ENCODE peak calls at places on chromosomes 1 and 21, in six cellular contexts. One of them, this sample, is unnamed.

GRCh38 chr1:1013922-1014617 is 773 bp downstream of the ISG15 start:
- DNase-seq in activated CD4-positive, alpha-beta memory T cell treated with anti-CD3 and anti-CD28 coated beads, Interleukin-2, amount 10 ng/mL, durations not matched to agents 7 days and 5 days: peak
- DNase-seq in activated naive CD4-positive, alpha-beta T cell treated with Interleukin-2 at 50 U/mL for 16 hours: peak
- DNase-seq in mucosa of gallbladder: no peak
- DNase-seq in GM12864: no peak
- DNase-seq in OCI-M1: no peak
- DNase-seq in this sample: no peak

GRCh38 chr1:18940303-18941020 is 16.0 kb downstream of the IFFO2 start:
- DNase-seq in GM12864: no peak
- DNase-seq in activated CD4-positive, alpha-beta memory T cell treated with anti-CD3 and anti-CD28 coated beads, Interleukin-2, amount 10 ng/mL, durations not matched to agents 7 days and 5 days: no peak
- DNase-seq in activated naive CD4-positive, alpha-beta T cell treated with Interleukin-2 at 50 U/mL for 16 hours: no peak
- DNase-seq in OCI-M1: no peak
- DNase-seq in mucosa of gallbladder: no peak
- DNase-seq in this sample: no peak

GRCh38 chr1:6667139-6667538 is 34.5 kb downstream of the DNAJC11 start:
- DNase-seq in activated CD4-positive, alpha-beta memory T cell treated with anti-CD3 and anti-CD28 coated beads, Interleukin-2, amount 10 ng/mL, durations not matched to agents 7 days and 5 days: no peak
- DNase-seq in mucosa of gallbladder: no peak
- DNase-seq in OCI-M1: no peak
- DNase-seq in activated naive CD4-positive, alpha-beta T cell treated with Interleukin-2 at 50 U/mL for 16 hours: no peak
- DNase-seq in GM12864: no peak
- DNase-seq in this sample: no peak

GRCh38 chr1:64046871-64047270 is 156.6 kb upstream of the UBE2U start:
- DNase-seq in OCI-M1: no peak
- DNase-seq in activated CD4-positive, alpha-beta memory T cell treated with anti-CD3 and anti-CD28 coated beads, Interleukin-2, amount 10 ng/mL, durations not matched to agents 7 days and 5 days: no peak
- DNase-seq in GM12864: no peak
- DNase-seq in mucosa of gallbladder: no peak
- DNase-seq in activated naive CD4-positive, alpha-beta T cell treated with Interleukin-2 at 50 U/mL for 16 hours: no peak
- DNase-seq in this sample: no peak

GRCh38 chr1:171801395-171801990 is 20.0 kb downstream of the METTL13 start:
- DNase-seq in mucosa of gallbladder: no peak
- DNase-seq in activated naive CD4-positive, alpha-beta T cell treated with Interleukin-2 at 50 U/mL for 16 hours: no peak
- DNase-seq in activated CD4-positive, alpha-beta memory T cell treated with anti-CD3 and anti-CD28 coated beads, Interleukin-2, amount 10 ng/mL, durations not matched to agents 7 days and 5 days: no peak
- DNase-seq in GM12864: no peak
- DNase-seq in OCI-M1: peak
- DNase-seq in this sample: peak

GRCh38 chr1:32094721-32095521 is 12.9 kb upstream of the KPNA6 start:
- DNase-seq in mucosa of gallbladder: peak
- DNase-seq in activated naive CD4-positive, alpha-beta T cell treated with Interleukin-2 at 50 U/mL for 16 hours: no peak
- DNase-seq in activated CD4-positive, alpha-beta memory T cell treated with anti-CD3 and anti-CD28 coated beads, Interleukin-2, amount 10 ng/mL, durations not matched to agents 7 days and 5 days: no peak
- DNase-seq in GM12864: no peak
- DNase-seq in OCI-M1: no peak
- DNase-seq in this sample: no peak

GRCh38 chr1:53982762-53983101 is 35.3 kb downstream of the LDLRAD1 start:
- DNase-seq in GM12864: no peak
- DNase-seq in activated CD4-positive, alpha-beta memory T cell treated with anti-CD3 and anti-CD28 coated beads, Interleukin-2, amount 10 ng/mL, durations not matched to agents 7 days and 5 days: no peak
- DNase-seq in activated naive CD4-positive, alpha-beta T cell treated with Interleukin-2 at 50 U/mL for 16 hours: no peak
- DNase-seq in mucosa of gallbladder: no peak
- DNase-seq in OCI-M1: no peak
- DNase-seq in this sample: no peak

GRCh38 chr1:157050836-157051235 is 5.3 kb upstream of the ARHGEF11 start:
- DNase-seq in mucosa of gallbladder: no peak
- DNase-seq in GM12864: no peak
- DNase-seq in OCI-M1: no peak
- DNase-seq in activated CD4-positive, alpha-beta memory T cell treated with anti-CD3 and anti-CD28 coated beads, Interleukin-2, amount 10 ng/mL, durations not matched to agents 7 days and 5 days: no peak
- DNase-seq in activated naive CD4-positive, alpha-beta T cell treated with Interleukin-2 at 50 U/mL for 16 hours: no peak
- DNase-seq in this sample: no peak

GRCh38 chr1:181189691-181190361 is 101.3 kb downstream of the IER5 start:
- DNase-seq in activated naive CD4-positive, alpha-beta T cell treated with Interleukin-2 at 50 U/mL for 16 hours: peak
- DNase-seq in activated CD4-positive, alpha-beta memory T cell treated with anti-CD3 and anti-CD28 coated beads, Interleukin-2, amount 10 ng/mL, durations not matched to agents 7 days and 5 days: peak
- DNase-seq in mucosa of gallbladder: peak
- DNase-seq in OCI-M1: peak
- DNase-seq in GM12864: no peak
- DNase-seq in this sample: peak

GRCh38 chr1:13801232-13801631 is 101.2 kb downstream of the PRDM2 start:
- DNase-seq in OCI-M1: no peak
- DNase-seq in activated CD4-positive, alpha-beta memory T cell treated with anti-CD3 and anti-CD28 coated beads, Interleukin-2, amount 10 ng/mL, durations not matched to agents 7 days and 5 days: no peak
- DNase-seq in GM12864: no peak
- DNase-seq in activated naive CD4-positive, alpha-beta T cell treated with Interleukin-2 at 50 U/mL for 16 hours: no peak
- DNase-seq in mucosa of gallbladder: no peak
- DNase-seq in this sample: no peak

GRCh38 chr1:78839704-78840277 is 166.7 kb downstream of the ADGRL4 start:
- DNase-seq in mucosa of gallbladder: peak
- DNase-seq in GM12864: peak
- DNase-seq in activated CD4-positive, alpha-beta memory T cell treated with anti-CD3 and anti-CD28 coated beads, Interleukin-2, amount 10 ng/mL, durations not matched to agents 7 days and 5 days: no peak
- DNase-seq in OCI-M1: peak
- DNase-seq in activated naive CD4-positive, alpha-beta T cell treated with Interleukin-2 at 50 U/mL for 16 hours: no peak
- DNase-seq in this sample: no peak

GRCh38 chr21:43707462-43707861 is 11.5 kb upstream of the PDXK start:
- DNase-seq in OCI-M1: no peak
- DNase-seq in mucosa of gallbladder: no peak
- DNase-seq in activated naive CD4-positive, alpha-beta T cell treated with Interleukin-2 at 50 U/mL for 16 hours: no peak
- DNase-seq in activated CD4-positive, alpha-beta memory T cell treated with anti-CD3 and anti-CD28 coated beads, Interleukin-2, amount 10 ng/mL, durations not matched to agents 7 days and 5 days: no peak
- DNase-seq in GM12864: no peak
- DNase-seq in this sample: no peak

GRCh38 chr1:1059494-1060280 is 14.4 kb downstream of the RNF223 start:
- DNase-seq in activated naive CD4-positive, alpha-beta T cell treated with Interleukin-2 at 50 U/mL for 16 hours: peak
- DNase-seq in mucosa of gallbladder: peak
- DNase-seq in GM12864: no peak
- DNase-seq in OCI-M1: peak
- DNase-seq in activated CD4-positive, alpha-beta memory T cell treated with anti-CD3 and anti-CD28 coated beads, Interleukin-2, amount 10 ng/mL, durations not matched to agents 7 days and 5 days: peak
- DNase-seq in this sample: peak

This sample was measured in nucleus accumbens.